ENCODE peak calls at places on chromosomes 16 and 17, in nine cellular contexts. G is breast epithelium; U is AG04450; Y is left ventricle myocardium inferior; W is CD8-positive, alpha-beta T cell; F is GM23248; N is cardiac muscle cell; P is skeletal muscle cell; T is sigmoid colon. I is an unnamed sample.

GRCh38 chr16:85289760-85290625 is 177.7 kb upstream of the CIBAR2 start:
- DNase-seq in N (no peak), F (no peak), U (no peak), G (no peak), T (no peak), W (no peak), P (no peak), Y (no peak), I (no peak)

GRCh38 chr16:19517424-19518089 is 4.3 kb downstream of the GDE1 start:
- DNase-seq in U (no peak), T (no peak), Y (no peak), N (no peak), P (no peak), F (peak; percentile 62), G (no peak), W (no peak), I (no peak)

GRCh38 chr16:53881371-53881770 is 177.4 kb downstream of the FTO start:
- DNase-seq in P (peak; percentile 96), W (no peak), Y (no peak), N (peak; percentile 58), U (peak; percentile 27), G (no peak), T (no peak), F (peak; percentile 93), I (no peak)

GRCh38 chr17:48952904-48953303 is 8.3 kb upstream of the SNF8 start:
- DNase-seq in W (no peak), T (no peak), N (no peak), Y (no peak), P (no peak), F (no peak), G (no peak), U (no peak), I (no peak)

GRCh38 chr16:12255919-12256665 is 279.6 kb downstream of the SNX29 start:
- DNase-seq in F (no peak), N (no peak), W (no peak), G (peak; percentile 38), P (no peak), Y (no peak), T (no peak), U (no peak), I (no peak)

GRCh38 chr16:87463722-87464690 is 28.8 kb downstream of the ZCCHC14 start:
- DNase-seq in U (peak; percentile 54), G (no peak), W (peak; percentile 24), F (peak; percentile 79), Y (no peak), T (no peak), P (peak; percentile 39), N (peak; percentile 84), I (no peak)

GRCh38 chr17:57110579-57111367 is 25.7 kb downstream of the AKAP1 start:
- DNase-seq in U (no peak), Y (no peak), N (no peak), F (no peak), G (no peak), T (no peak), W (no peak), P (no peak), I (no peak)

GRCh38 chr17:57362797-57363556 is 106.7 kb downstream of the MSI2 start:
- DNase-seq in F (no peak), G (no peak), Y (no peak), P (no peak), U (no peak), N (no peak), W (no peak), T (no peak), I (no peak)

GRCh38 chr16:1259760-1260068 is 3.8 kb downstream of the TPSD1 start:
- DNase-seq in G (no peak), T (no peak), W (no peak), P (no peak), Y (no peak), N (no peak), U (no peak), F (no peak), I (no peak)

GRCh38 chr16:1258218-1258587 is 2.3 kb downstream of the TPSD1 start:
- DNase-seq in N (no peak), G (no peak), W (no peak), Y (no peak), T (no peak), U (no peak), P (no peak), F (peak; percentile 45), I (no peak)

GRCh38 chr16:1257561-1258217 is 1.8 kb downstream of the TPSD1 start:
- DNase-seq in Y (no peak), N (no peak), F (peak; percentile 26), T (no peak), G (no peak), W (no peak), P (no peak), U (no peak), I (no peak)

GRCh38 chr16:1260101-1260670 is 4.3 kb downstream of the TPSD1 start:
- DNase-seq in U (no peak), P (no peak), W (no peak), G (no peak), N (no peak), T (no peak), Y (no peak), F (no peak), I (no peak)

DNA sequence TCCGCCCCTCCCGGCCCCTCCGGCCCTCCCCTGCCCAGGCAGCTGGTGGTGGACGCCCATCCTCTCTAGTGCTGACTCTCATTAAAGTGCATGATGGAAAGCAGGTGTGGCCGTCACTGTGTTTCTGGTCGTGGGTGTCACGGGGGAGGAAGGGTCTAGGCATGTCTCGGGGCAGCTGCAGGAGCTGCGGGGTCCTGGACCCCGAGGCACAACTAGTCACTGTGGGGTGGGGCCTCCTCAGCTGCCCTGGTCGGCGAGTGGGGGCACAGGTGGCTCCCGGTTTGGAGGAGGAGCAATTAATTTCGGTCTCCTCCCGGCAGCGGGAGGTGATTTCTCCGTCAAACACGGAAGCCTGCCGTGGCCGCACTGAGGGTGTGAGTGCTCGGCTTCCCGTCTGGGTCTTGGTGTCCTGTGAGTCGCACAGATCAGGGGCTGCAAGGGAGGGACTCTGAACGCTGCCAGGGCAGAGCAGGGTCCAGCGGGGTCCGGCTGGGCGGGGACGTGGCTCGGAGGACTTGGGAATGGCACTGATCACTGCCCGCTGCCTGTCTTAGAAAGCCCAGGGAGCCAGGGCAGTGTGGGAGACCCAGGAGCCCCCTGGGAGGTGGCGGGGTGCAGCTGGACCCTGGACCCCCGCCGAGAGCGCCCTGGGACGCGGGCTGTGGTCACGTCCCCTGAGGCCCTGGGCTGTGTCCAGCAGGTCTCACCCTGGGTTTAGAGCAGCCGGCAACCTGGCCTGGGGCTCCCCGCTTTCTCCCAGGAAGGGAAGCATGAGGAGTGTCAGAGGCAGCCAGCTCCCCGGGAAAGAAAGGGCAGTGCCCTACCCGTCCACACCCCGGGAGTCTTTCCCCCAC is 3.3 kb downstream of the TPSD1 start:
- DNase-seq in W (no peak), U (no peak), P (no peak), Y (no peak), F (no peak), T (no peak), G (no peak), N (no peak), I (no peak)
- H3K4me3 ChIP-seq in W (no peak overlapping the region), U (no peak overlapping the region), P (no peak overlapping the region), Y (no peak overlapping the region), F (no peak overlapping the region), T (no peak overlapping the region), G (no peak overlapping the region), N (no peak overlapping the region), I (no peak overlapping the region)

DNA sequence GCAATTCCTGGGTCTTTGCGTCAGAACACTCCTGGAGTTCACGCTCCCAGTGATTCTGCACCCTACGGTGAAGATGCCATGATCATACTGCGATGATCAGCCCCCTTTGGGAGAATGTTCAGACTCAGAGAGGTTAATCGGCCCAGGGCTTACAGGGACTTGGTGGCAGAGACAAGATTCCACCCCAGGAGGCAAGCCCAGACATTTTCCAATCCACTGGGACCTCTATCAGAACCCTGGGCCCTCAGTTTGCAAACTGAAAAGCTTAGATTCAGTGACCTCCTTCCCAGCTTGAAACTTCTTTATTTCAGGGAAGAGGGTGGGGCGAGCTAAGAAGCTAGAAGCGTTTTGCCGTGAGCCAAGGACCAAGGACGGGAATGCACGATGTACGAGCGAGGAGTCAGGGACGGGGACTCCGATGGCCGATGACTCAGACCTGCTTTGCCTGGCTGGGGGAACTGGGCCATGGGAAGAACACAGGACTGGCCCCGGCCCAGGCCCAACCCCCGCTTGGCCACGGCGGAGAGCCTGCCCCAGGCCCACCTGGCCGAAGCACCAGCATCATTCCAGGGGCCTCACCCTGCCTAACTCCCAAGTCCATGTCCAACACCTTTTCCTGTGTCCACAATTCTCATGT is 34.7 kb downstream of the SOCS3 start:
- DNase-seq in N (peak; percentile 72), Y (peak; percentile 70), G (no peak), W (no peak), T (peak; percentile 89), F (peak; percentile 91), U (no peak), P (peak; percentile 55), I (no peak)
- H3K4me3 ChIP-seq in N (no peak overlapping the region), Y (peak overlapping the region; percentile 32), G (peak overlapping the region; percentile 10), W (peak overlapping the region; percentile 26), T (no peak overlapping the region), F (peak overlapping the region; percentile 40), U (no peak overlapping the region), P (no peak overlapping the region), I (no peak overlapping the region)

DNA sequence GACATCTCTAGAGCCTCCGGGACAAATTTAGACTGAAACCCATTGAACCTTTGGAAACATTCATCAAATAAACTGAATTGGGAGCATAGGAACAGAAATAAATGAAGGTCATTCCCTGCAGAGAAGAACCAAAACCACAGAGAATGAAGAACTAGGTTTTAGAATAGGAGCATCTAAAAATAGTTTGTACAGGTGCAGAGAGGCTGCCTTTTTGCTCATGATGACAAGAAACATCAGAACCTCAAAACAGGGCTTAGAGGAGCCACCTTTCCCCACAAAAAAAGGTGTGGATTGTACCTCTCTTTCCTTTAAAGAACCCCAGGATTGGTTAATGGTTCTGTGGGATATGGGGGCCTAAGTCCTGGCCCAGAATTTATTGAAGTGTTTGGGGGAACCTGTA is 37.8 kb upstream of the SLC47A1 start:
- DNase-seq in T (no peak), F (no peak), Y (no peak), U (no peak), G (no peak), P (no peak), W (no peak), N (no peak), I (no peak)
- H3K4me3 ChIP-seq in T (no peak overlapping the region), F (no peak overlapping the region), Y (no peak overlapping the region), U (no peak overlapping the region), G (no peak overlapping the region), P (no peak overlapping the region), W (no peak overlapping the region), N (no peak overlapping the region), I (no peak overlapping the region)

GRCh38 chr17:66542967-66543525 is 240.6 kb downstream of the PRKCA start:
- DNase-seq in F (peak; percentile 58), N (peak; percentile 72), T (no peak), Y (no peak), G (no peak), W (no peak), P (peak; percentile 48), U (peak; percentile 65), I (no peak)

GRCh38 chr17:66543526-66543925 is 241.1 kb downstream of the PRKCA start:
- DNase-seq in N (no peak), P (no peak), F (peak; percentile 29), W (no peak), U (no peak), G (no peak), T (no peak), Y (no peak), I (no peak)

GRCh38 chr17:66540131-66540781 is 237.8 kb downstream of the PRKCA start:
- DNase-seq in G (no peak), P (peak; percentile 89), N (peak; percentile 89), T (peak; percentile 80), Y (peak; percentile 35), U (peak; percentile 62), W (no peak), F (peak; percentile 95), I (peak; percentile 52)

GRCh38 chr17:66541461-66542182 is 239.2 kb downstream of the PRKCA start:
- DNase-seq in U (no peak), P (no peak), W (no peak), N (peak; percentile 90), Y (no peak), T (no peak), G (no peak), F (no peak), I (no peak)

GRCh38 chr17:66542183-66542966 is 240.0 kb downstream of the PRKCA start:
- DNase-seq in F (peak; percentile 51), W (no peak), Y (no peak), U (no peak), P (peak; percentile 48), T (no peak), N (peak; percentile 89), G (no peak), I (no peak)
- H3K4me3 ChIP-seq in F (peak overlapping the region; percentile 34), W (no peak overlapping the region), Y (no peak overlapping the region), U (no peak overlapping the region), P (no peak overlapping the region), T (no peak overlapping the region), N (no peak overlapping the region), G (no peak overlapping the region), I (no peak overlapping the region)